ENCODE peak calls at places on chromosomes 3 and 15, in eight cellular contexts. O is fibroblast of lung; Y is CD8-positive, alpha-beta T cell; D is GM12878; L is uterus; Q is HCT116; F is IMR-90; H is GM06990. V is an unnamed sample.

GRCh38 chr3:113825090-113825489 is 13.5 kb upstream of the GRAMD1C start:
- DNase-seq in O (peak; percentile 5), Y (no peak), D (peak; percentile 86), L (no peak), Q (no peak), F (peak; percentile 9), H (peak; percentile 69), V (no peak)

GRCh38 chr15:66132251-66132816 is 121.2 kb downstream of the MEGF11 start:
- DNase-seq in O (no peak), Y (no peak), D (no peak), L (no peak), Q (no peak), F (no peak), H (no peak), V (no peak)

GRCh38 chr3:3798641-3799113 is 554 bp upstream of the LRRN1 start:
- DNase-seq in O (peak; percentile 44), Y (peak; percentile 66), D (no peak), L (peak; percentile 15), Q (no peak), F (no peak), H (peak; percentile 22), V (no peak)

GRCh38 chr3:27880969-27881892 is 159.1 kb upstream of the EOMES start:
- DNase-seq in O (no peak), Y (peak; percentile 77), D (peak; percentile 11), L (no peak), Q (no peak), F (no peak), H (peak; percentile 24), V (no peak)

GRCh38 chr3:127822166-127822835 is at the start of gene MGLL:
- DNase-seq in O (peak; percentile 49), Y (no peak), D (no peak), L (peak; percentile 39), Q (no peak), F (peak; percentile 50), H (no peak), V (no peak)

GRCh38 chr3:47910777-47911440 is 105.3 kb downstream of the MAP4 start:
- DNase-seq in O (peak; percentile 94), Y (no peak), D (no peak), L (no peak), Q (peak; percentile 81), F (peak; percentile 95), H (no peak), V (peak; percentile 62)

GRCh38 chr15:70526221-70526973 is 237.0 kb downstream of the UACA start:
- DNase-seq in O (peak; percentile 69), Y (peak; percentile 51), D (no peak), L (no peak), Q (peak; percentile 45), F (peak; percentile 31), H (no peak), V (no peak)

GRCh38 chr3:12944413-12944812 is 103.0 kb upstream of the RPL32 start:
- DNase-seq in O (no peak), Y (no peak), D (no peak), L (no peak), Q (no peak), F (no peak), H (no peak), V (no peak)

GRCh38 chr3:73510298-73510697 is 114.4 kb downstream of the PDZRN3 start:
- DNase-seq in O (no peak), Y (no peak), D (no peak), L (no peak), Q (no peak), F (no peak), H (no peak), V (no peak)

GRCh38 chr15:92616621-92617179 is 38.9 kb downstream of the FAM174B start:
- DNase-seq in O (peak; percentile 47), Y (no peak), D (no peak), L (peak; percentile 68), Q (no peak), F (no peak), H (no peak), V (no peak)

GRCh38 chr3:159929181-159929893 is 59.3 kb upstream of the IL12A start:
- DNase-seq in O (peak; percentile 78), Y (no peak), D (no peak), L (no peak), Q (no peak), F (peak; percentile 87), H (peak; percentile 33), V (peak; percentile 59)

GRCh38 chr3:100844063-100844936 is 135.0 kb downstream of the TFG start:
- DNase-seq in O (peak; percentile 37), Y (no peak), D (no peak), L (no peak), Q (no peak), F (peak; percentile 26), H (no peak), V (no peak)

GRCh38 chr3:32423956-32424558 is 32.4 kb downstream of the CMTM7 start:
- DNase-seq in O (no peak), Y (peak; percentile 42), D (no peak), L (no peak), Q (no peak), F (no peak), H (no peak), V (no peak)

GRCh38 chr15:48010321-48010720 is 110.5 kb upstream of the SLC24A5 start:
- DNase-seq in O (peak; percentile 3), Y (no peak), D (no peak), L (no peak), Q (no peak), F (no peak), H (no peak), V (no peak)

DNA sequence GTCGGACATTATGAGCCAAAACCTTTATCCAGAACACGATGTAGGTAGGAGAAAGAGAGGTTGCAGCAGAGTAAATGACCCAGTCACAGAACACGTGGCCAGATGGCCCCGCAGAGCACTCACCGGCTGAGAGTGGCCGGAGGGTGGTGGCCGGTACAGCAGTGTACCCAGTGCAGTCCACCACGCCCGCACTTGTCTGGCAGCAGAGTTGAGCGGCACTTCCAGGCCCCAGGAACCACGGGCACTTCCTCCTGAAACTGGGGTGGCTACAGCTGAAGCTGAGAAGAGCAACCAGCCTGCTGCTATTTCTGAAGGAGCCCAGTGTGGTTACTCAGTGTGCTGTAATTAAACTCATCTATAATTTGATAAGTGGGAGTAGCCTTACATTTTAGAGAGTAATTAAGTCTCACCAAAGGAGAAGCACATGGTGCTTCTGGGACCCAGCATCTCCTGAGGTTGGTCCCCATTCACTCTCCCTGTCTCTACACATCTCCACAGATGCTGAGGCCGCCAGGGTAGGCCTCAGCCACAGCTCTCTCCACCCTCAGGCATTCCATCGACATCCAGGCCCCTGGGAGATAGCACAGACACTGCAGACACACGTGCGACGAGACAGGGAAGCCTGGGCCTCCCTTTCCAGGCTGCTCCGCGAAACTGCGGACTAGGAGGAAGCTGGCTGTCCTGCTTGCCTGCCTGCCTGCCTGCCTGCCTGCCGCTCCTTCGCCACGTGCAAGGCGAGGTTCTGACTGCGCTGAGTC is 49.8 kb downstream of the BDH1 start:
- DNase-seq in O (no peak), Y (no peak), D (no peak), L (no peak), Q (no peak), F (no peak), H (no peak), V (no peak)
- H3K4me3 ChIP-seq in O (no peak overlapping the region), Y (no peak overlapping the region), D (no peak overlapping the region), L (no peak overlapping the region), Q (no peak overlapping the region), F (no peak overlapping the region), H (no peak overlapping the region), V (no peak overlapping the region)

DNA sequence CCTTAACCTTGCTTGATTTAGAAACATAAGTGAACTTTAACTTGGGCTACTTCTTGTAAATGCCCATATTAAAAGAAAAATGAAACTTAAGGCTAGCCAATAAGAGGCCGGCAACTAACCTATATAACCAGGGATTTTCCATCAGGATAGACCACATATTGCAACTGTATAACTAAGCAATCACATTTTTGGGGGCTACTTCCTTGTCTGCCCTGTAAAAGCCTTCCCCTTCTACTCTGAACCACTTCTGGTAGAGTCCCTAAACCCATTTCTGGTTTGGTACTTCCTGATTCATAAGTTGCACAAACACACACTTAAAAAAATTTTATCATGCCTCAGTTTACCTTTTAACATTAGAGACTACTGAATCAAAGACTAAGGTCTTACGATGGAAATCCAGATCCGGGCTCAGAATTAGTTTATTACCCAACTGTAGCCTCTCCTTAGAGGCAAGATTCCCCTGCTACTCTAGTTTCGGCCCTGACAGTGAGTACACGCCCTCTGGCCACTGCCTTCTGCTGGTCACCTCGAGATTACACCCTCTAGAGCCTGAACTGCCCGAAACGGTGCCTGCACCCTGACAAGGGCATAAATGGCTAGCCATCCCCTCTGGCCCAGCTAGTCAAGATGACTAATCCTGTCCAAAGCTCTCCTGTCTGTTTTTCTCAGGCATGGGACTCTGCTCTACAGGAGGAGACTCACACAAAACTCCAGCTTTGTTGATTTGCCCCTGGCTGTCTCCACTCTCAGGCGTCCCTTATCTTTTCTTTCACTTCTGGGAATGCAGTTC is 150.7 kb upstream of the UBE2E2 start:
- DNase-seq in O (peak; percentile 25), Y (no peak), D (no peak), L (no peak), Q (peak; percentile 1), F (no peak), H (no peak), V (no peak)
- TF ChIP-seq CTCF in O (no peak), Y (no peak), D (no peak), L (no peak), Q (no peak), F (no peak), H (no peak), V (no peak)

DNA sequence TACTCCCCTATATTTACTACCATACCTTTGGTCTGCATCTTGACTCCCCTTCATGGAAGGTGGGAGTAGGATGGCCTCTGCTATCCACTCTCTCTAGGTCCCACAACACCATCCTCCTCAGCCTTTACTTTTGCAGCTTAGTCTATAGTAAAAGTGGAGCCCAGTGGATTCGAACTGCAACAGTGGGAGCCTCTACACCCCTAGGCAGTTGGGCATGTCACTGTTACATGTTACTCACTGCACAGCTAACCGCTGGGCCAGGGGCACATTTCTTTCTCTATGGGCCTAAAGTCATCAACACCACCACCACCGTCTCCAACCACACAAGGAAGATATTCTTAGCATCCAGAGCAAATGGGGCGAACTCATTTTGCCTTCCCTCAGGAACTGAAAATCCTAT is 62.9 kb downstream of the KLF13 start:
- DNase-seq in O (no peak), Y (no peak), D (no peak), L (no peak), Q (no peak), F (no peak), H (no peak), V (no peak)
- H3K4me3 ChIP-seq in O (no peak overlapping the region), Y (no peak overlapping the region), D (no peak overlapping the region), L (no peak overlapping the region), Q (no peak overlapping the region), F (no peak overlapping the region), H (no peak overlapping the region), V (no peak overlapping the region)

GRCh38 chr3:126353694-126354321 is 3.4 kb downstream of the KLF15 start:
- DNase-seq in O (no peak), Y (no peak), D (no peak), L (no peak), Q (no peak), F (no peak), H (no peak), V (no peak)

GRCh38 chr3:126352476-126353454 is 4.4 kb downstream of the KLF15 start:
- DNase-seq in O (no peak), Y (no peak), D (no peak), L (peak; percentile 12), Q (no peak), F (peak; percentile 40), H (no peak), V (no peak)

GRCh38 chr3:126350502-126351085 is 6.6 kb downstream of the KLF15 start:
- DNase-seq in O (no peak), Y (no peak), D (no peak), L (peak; percentile 9), Q (no peak), F (no peak), H (no peak), V (no peak)

GRCh38 chr3:126351086-126351770 is 6.0 kb downstream of the KLF15 start:
- DNase-seq in O (no peak), Y (no peak), D (no peak), L (peak; percentile 8), Q (no peak), F (no peak), H (no peak), V (no peak)

GRCh38 chr3:126351771-126352475 is 5.3 kb downstream of the KLF15 start:
- DNase-seq in O (no peak), Y (no peak), D (no peak), L (peak; percentile 12), Q (no peak), F (no peak), H (no peak), V (no peak)
- TF ChIP-seq CTCF in O (no peak), Y (no peak), D (no peak), L (no peak), Q (no peak), F (no peak), H (no peak), V (no peak)